ENCODE peak calls at places on chromosome 3, in six cellular contexts. D is activated T-cell treated with anti-CD3 and anti-CD28 coated beads for 1 hour, N is non-pigmented ciliary epithelial cell, C is hippocampal formation, T is A549, V is right cardiac atrium. H is an unnamed sample.
A peak's percentile ranks its signal among the peaks of the same experiment; 100 is the strongest.

GRCh38 chr3:172461530-172462138 is 13.4 kb upstream of the GHSR start:
- DNase-seq in D (no peak), N (no peak), C (peak; percentile 6), T (peak; percentile 43), V (no peak), H (peak; percentile 28)

GRCh38 chr3:133273346-133273745 is 126.5 kb upstream of the BFSP2 start:
- DNase-seq in D (no peak), N (no peak), C (no peak), T (no peak), V (no peak), H (no peak)

GRCh38 chr3:27533718-27534578 is 49.8 kb upstream of the SLC4A7 start:
- DNase-seq in D (peak; percentile 6), N (peak; percentile 97), C (no peak), T (peak; percentile 95), V (peak; percentile 73), H (peak; percentile 99)

GRCh38 chr3:38133557-38134405 is 3.1 kb downstream of the ACAA1 start:
- DNase-seq in D (no peak), N (no peak), C (no peak), T (no peak), V (no peak), H (no peak)

GRCh38 chr3:26106119-26106690 is 316.3 kb downstream of the OXSM start:
- DNase-seq in D (no peak), N (no peak), C (no peak), T (no peak), V (no peak), H (no peak)

GRCh38 chr3:64494530-64494929 is 193.3 kb downstream of the ADAMTS9 start:
- DNase-seq in D (no peak), N (no peak), C (peak; percentile 6), T (no peak), V (no peak), H (no peak)

GRCh38 chr3:81502251-81502650 is 259.2 kb downstream of the GBE1 start:
- DNase-seq in D (no peak), N (no peak), C (no peak), T (no peak), V (no peak), H (no peak)

GRCh38 chr3:124666067-124666466 is 64.2 kb upstream of the UMPS start:
- DNase-seq in D (no peak), N (no peak), C (no peak), T (no peak), V (no peak), H (no peak)

GRCh38 chr3:47661121-47661752 is 82.6 kb upstream of the CSPG5 start:
- DNase-seq in D (no peak), N (no peak), C (no peak), T (peak; percentile 38), V (no peak), H (peak; percentile 74)

GRCh38 chr3:186760141-186760813 is 23.1 kb upstream of the EIF4A2 start:
- DNase-seq in D (no peak), N (no peak), C (no peak), T (no peak), V (no peak), H (no peak)

GRCh38 chr3:29152379-29152778 is 128.5 kb upstream of the RBMS3 start:
- DNase-seq in D (no peak), N (no peak), C (no peak), T (no peak), V (no peak), H (no peak)

GRCh38 chr3:58463181-58463941 is 28.5 kb upstream of the KCTD6 start:
- DNase-seq in D (peak; percentile 60), N (peak; percentile 36), C (no peak), T (peak; percentile 87), V (peak; percentile 74), H (peak; percentile 85)

GRCh38 chr3:149564079-149564478 is 89.6 kb downstream of the TM4SF4 start:
- DNase-seq in D (no peak), N (no peak), C (no peak), T (no peak), V (no peak), H (peak; percentile 49)

GRCh38 chr3:182179631-182180030 is 467.9 kb downstream of the SOX2 start:
- DNase-seq in D (no peak), N (no peak), C (no peak), T (no peak), V (no peak), H (no peak)

GRCh38 chr3:82643948-82644347 is 882.5 kb upstream of the GBE1 start:
- DNase-seq in D (no peak), N (no peak), C (no peak), T (no peak), V (no peak), H (no peak)

GRCh38 chr3:54877675-54878544 is 49.9 kb downstream of the LRTM1 start:
- DNase-seq in D (no peak), N (no peak), C (no peak), T (no peak), V (no peak), H (no peak)

GRCh38 chr3:114880078-114880477 is 267.0 kb downstream of the ZBTB20 start:
- DNase-seq in D (no peak), N (peak; percentile 14), C (no peak), T (no peak), V (no peak), H (peak; percentile 61)

GRCh38 chr3:16060945-16061344 is 113.5 kb upstream of the GALNT15 start:
- DNase-seq in D (no peak), N (peak; percentile 81), C (peak; percentile 32), T (peak; percentile 44), V (peak; percentile 42), H (peak; percentile 93)

GRCh38 chr3:130829575-130829947 is 64.3 kb upstream of the ATP2C1 start:
- DNase-seq in D (no peak), N (no peak), C (no peak), T (no peak), V (no peak), H (no peak)

GRCh38 chr3:53122255-53122932 is 7.8 kb downstream of the RFT1 start:
- DNase-seq in D (no peak), N (no peak), C (no peak), T (no peak), V (no peak), H (no peak)

GRCh38 chr3:60870396-60870795 is 380.9 kb downstream of the FHIT start:
- DNase-seq in D (no peak), N (no peak), C (no peak), T (no peak), V (no peak), H (no peak)

GRCh38 chr3:158532099-158532734 is 38.8 kb upstream of the MLF1 start:
- DNase-seq in D (no peak), N (no peak), C (peak; percentile 41), T (peak; percentile 23), V (no peak), H (peak; percentile 56)

H was measured in astrocyte of the spinal cord.